ENCODE peak calls at places on chromosomes 1 and 21, in five cellular contexts. One of them, this sample, is unnamed.

GRCh38 chr1:204713541-204713940 is 28.0 kb upstream of the LRRN2 start:
- DNase-seq in MV-4-11: no peak
- DNase-seq in type B pancreatic cell: no peak
- DNase-seq in NB4: no peak
- DNase-seq in EH: no peak
- DNase-seq in this sample: no peak

GRCh38 chr21:36699026-36699545 is at the start of gene SIM2:
- DNase-seq in MV-4-11: no peak
- DNase-seq in EH: peak; percentile 27
- DNase-seq in NB4: no peak
- DNase-seq in type B pancreatic cell: no peak
- DNase-seq in this sample: no peak

GRCh38 chr21:16192900-16193299 is 463.1 kb downstream of the USP25 start:
- DNase-seq in NB4: no peak
- DNase-seq in MV-4-11: no peak
- DNase-seq in type B pancreatic cell: no peak
- DNase-seq in EH: no peak
- DNase-seq in this sample: no peak

GRCh38 chr1:200409203-200409760 is 554 bp downstream of the ZNF281 start:
- DNase-seq in EH: peak; percentile 45
- DNase-seq in NB4: peak; percentile 61
- DNase-seq in type B pancreatic cell: peak; percentile 70
- DNase-seq in MV-4-11: no peak
- DNase-seq in this sample: no peak

GRCh38 chr1:58166417-58166816 is 380.1 kb downstream of the OMA1 start:
- DNase-seq in NB4: no peak
- DNase-seq in EH: no peak
- DNase-seq in MV-4-11: no peak
- DNase-seq in type B pancreatic cell: no peak
- DNase-seq in this sample: no peak

GRCh38 chr1:81424056-81424455 is 376.7 kb upstream of the ADGRL2 start:
- DNase-seq in NB4: no peak
- DNase-seq in EH: peak; percentile 0
- DNase-seq in type B pancreatic cell: no peak
- DNase-seq in MV-4-11: no peak
- DNase-seq in this sample: no peak

GRCh38 chr1:147598631-147599361 is 57.5 kb downstream of the BCL9 start:
- DNase-seq in MV-4-11: no peak
- DNase-seq in EH: peak; percentile 12
- DNase-seq in NB4: no peak
- DNase-seq in type B pancreatic cell: peak; percentile 80
- DNase-seq in this sample: peak; percentile 25

GRCh38 chr1:147622731-147623130 is 47.6 kb downstream of the ACP6 start:
- DNase-seq in EH: peak; percentile 27
- DNase-seq in MV-4-11: no peak
- DNase-seq in type B pancreatic cell: no peak
- DNase-seq in NB4: no peak
- DNase-seq in this sample: no peak

GRCh38 chr1:89262643-89263042 is 10.0 kb downstream of the GBP5 start:
- DNase-seq in EH: peak; percentile 83
- DNase-seq in MV-4-11: no peak
- DNase-seq in type B pancreatic cell: no peak
- DNase-seq in NB4: no peak
- DNase-seq in this sample: no peak

GRCh38 chr1:211588711-211589110 is 9.8 kb upstream of the SLC30A1 start:
- DNase-seq in type B pancreatic cell: no peak
- DNase-seq in NB4: no peak
- DNase-seq in EH: no peak
- DNase-seq in MV-4-11: no peak
- DNase-seq in this sample: no peak

GRCh38 chr1:193680247-193680923 is 494.0 kb upstream of the B3GALT2 start:
- DNase-seq in EH: no peak
- DNase-seq in NB4: no peak
- DNase-seq in type B pancreatic cell: no peak
- DNase-seq in MV-4-11: no peak
- DNase-seq in this sample: no peak

GRCh38 chr1:24349891-24350290 is 30.7 kb downstream of the GRHL3 start:
- DNase-seq in EH: no peak
- DNase-seq in type B pancreatic cell: no peak
- DNase-seq in MV-4-11: no peak
- DNase-seq in NB4: no peak
- DNase-seq in this sample: no peak